ENCODE peak calls at places on chromosomes 2 and 18, in ten cellular contexts. D is GM04503, T is fibroblast of mammary gland, M is mesenchymal stem cell, H is fibroblast of the conjunctiva, V is D721Med, C is GM13976, P is KG1, N is IMR-90, G is amygdala. S is an unnamed sample.

GRCh38 chr2:129469389-129469788 is 510.1 kb upstream of the RAB6C start:
- DNase-seq in D (no peak), T (no peak), M (no peak), H (no peak), V (no peak), C (no peak), P (no peak), N (no peak), G (no peak), S (no peak)

GRCh38 chr2:148927010-148927409 is 52.0 kb downstream of the KIF5C start:
- DNase-seq in D (no peak), T (no peak), M (no peak), H (no peak), V (no peak), C (peak; percentile 50), P (no peak), N (no peak), G (no peak), S (no peak)

GRCh38 chr2:70583091-70583490 is 29.5 kb upstream of the TGFA start:
- DNase-seq in D (no peak), T (no peak), M (no peak), H (no peak), V (no peak), C (no peak), P (no peak), N (no peak), G (no peak), S (no peak)

GRCh38 chr2:206084468-206084869 is 1.5 kb downstream of the INO80D start:
- DNase-seq in D (peak; percentile 69), T (peak; percentile 86), M (peak; percentile 89), H (peak; percentile 44), V (no peak), C (no peak), P (no peak), N (peak; percentile 82), G (peak; percentile 48), S (peak; percentile 78)

GRCh38 chr2:224865016-224865415 is 148.9 kb upstream of the CCDC195 start:
- DNase-seq in D (no peak), T (peak; percentile 34), M (no peak), H (no peak), V (no peak), C (no peak), P (no peak), N (no peak), G (no peak), S (peak; percentile 29)

GRCh38 chr2:128421861-128422311 is 103.2 kb upstream of the HS6ST1 start:
- DNase-seq in D (no peak), T (no peak), M (no peak), H (no peak), V (no peak), C (no peak), P (no peak), N (no peak), G (no peak), S (no peak)

GRCh38 chr2:16012626-16013501 is 72.5 kb downstream of the MYCN start:
- DNase-seq in D (no peak), T (no peak), M (no peak), H (no peak), V (no peak), C (no peak), P (no peak), N (no peak), G (peak; percentile 15), S (no peak)

GRCh38 chr18:61606759-61607158 is 273.5 kb downstream of the CDH20 start:
- DNase-seq in D (peak; percentile 71), T (peak; percentile 89), M (peak; percentile 91), H (peak; percentile 68), V (no peak), C (no peak), P (no peak), N (peak; percentile 93), G (no peak), S (peak; percentile 88)

GRCh38 chr2:21067863-21068537 is 24.1 kb upstream of the APOB start:
- DNase-seq in D (no peak), T (no peak), M (no peak), H (no peak), V (no peak), C (no peak), P (no peak), N (no peak), G (no peak), S (no peak)

GRCh38 chr18:7567487-7568425 is 640 bp downstream of the PTPRM start:
- DNase-seq in D (no peak), T (peak; percentile 57), M (peak; percentile 78), H (peak; percentile 38), V (no peak), C (peak; percentile 30), P (no peak), N (peak; percentile 64), G (peak; percentile 35), S (peak; percentile 65)

S was measured in astrocyte.